ENCODE peak calls at places on chromosomes 5 and 9, in nine cellular contexts. Y is neural progenitor cell, Z is HCT116, M is GM23338, J is GM23248, L is PC-3, K is OCI-LY7, B is MM.1S, O is SK-N-SH. F is an unnamed sample.

GRCh38 chr9:13131991-13132390 is 147.5 kb downstream of the MPDZ start:
- DNase-seq in L (no peak), B (no peak), O (no peak), K (no peak), J (no peak), Y (no peak), Z (no peak), M (no peak), F (no peak)

GRCh38 chr9:37971107-37971459 is 67.2 kb upstream of the SLC25A51 start:
- DNase-seq in B (no peak), K (no peak), Z (no peak), L (peak; percentile 35), Y (no peak), M (no peak), J (peak; percentile 52), O (no peak), F (no peak)

GRCh38 chr5:139668064-139668880 is 20.1 kb downstream of the CXXC5 start:
- DNase-seq in M (peak; percentile 82), L (peak; percentile 43), J (peak; percentile 72), Y (peak; percentile 67), B (peak; percentile 77), O (peak; percentile 91), K (peak; percentile 56), Z (no peak), F (peak; percentile 35)

GRCh38 chr5:141733198-141733597 is 51.2 kb upstream of the ARAP3 start:
- DNase-seq in L (no peak), Y (no peak), K (peak; percentile 60), Z (no peak), J (no peak), O (no peak), M (no peak), B (no peak), F (no peak)

GRCh38 chr5:136132087-136132486 is 558 bp upstream of the SMAD5 start:
- DNase-seq in J (peak; percentile 33), M (no peak), B (no peak), Y (no peak), O (peak; percentile 24), Z (no peak), K (peak; percentile 38), L (no peak), F (peak; percentile 21)

GRCh38 chr9:72025956-72026355 is 34.5 kb downstream of the C9orf57 start:
- DNase-seq in K (no peak), O (no peak), M (no peak), Z (no peak), Y (no peak), B (no peak), J (peak; percentile 50), L (no peak), F (no peak)

GRCh38 chr9:115254781-115255180 is 136.8 kb upstream of the TNC start:
- DNase-seq in K (no peak), B (no peak), J (no peak), O (no peak), L (no peak), M (no peak), Y (no peak), Z (no peak), F (no peak)

GRCh38 chr9:101639785-101640437 is 45.1 kb upstream of the PPP3R2 start:
- DNase-seq in L (no peak), B (no peak), Y (no peak), M (no peak), K (no peak), Z (no peak), J (no peak), O (no peak), F (peak; percentile 19)

GRCh38 chr5:179285236-179285635 is 60.0 kb downstream of the ADAMTS2 start:
- DNase-seq in L (no peak), O (peak; percentile 89), Y (no peak), M (no peak), K (no peak), Z (no peak), B (no peak), J (no peak), F (no peak)

GRCh38 chr9:36788534-36788933 is 215.8 kb downstream of the MELK start:
- DNase-seq in L (no peak), Z (peak; percentile 23), J (peak; percentile 6), K (peak; percentile 39), B (no peak), O (no peak), Y (peak; percentile 31), M (peak; percentile 77), F (no peak)

GRCh38 chr5:82694886-82695285 is 382.3 kb downstream of the TMEM167A start:
- DNase-seq in B (no peak), O (no peak), K (no peak), Z (no peak), J (no peak), M (no peak), L (no peak), Y (no peak), F (no peak)

DNA sequence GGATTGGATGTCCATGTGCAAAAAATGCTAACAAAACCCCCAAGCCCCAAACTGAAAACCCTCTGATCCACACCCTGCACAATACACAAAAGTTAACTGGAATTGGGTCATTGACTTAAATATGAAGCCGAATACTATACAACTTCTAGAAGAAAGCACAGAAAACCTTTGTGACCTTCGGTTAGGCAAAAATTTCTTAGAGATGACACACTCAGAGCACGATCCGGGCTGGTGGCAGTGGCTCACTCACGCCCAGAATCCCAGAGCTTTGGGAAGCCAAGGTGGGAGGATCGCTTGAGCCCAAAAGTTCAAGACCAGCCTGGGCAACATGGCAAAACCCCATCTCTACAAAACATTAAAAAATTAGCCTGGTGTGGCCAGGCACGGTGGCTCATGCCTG is 1.8 kb upstream of the DIPK1B start:
- DNase-seq in J (peak; percentile 66), B (no peak), L (peak; percentile 24), O (no peak), Z (no peak), K (no peak), Y (no peak), M (no peak), F (no peak)
- TF ChIP-seq EZH2phosphoT487 in J (no peak), B (no peak), L (no peak), O (no peak), Z (no peak), K (no peak), Y (no peak), M (no peak), F (no peak)

DNA sequence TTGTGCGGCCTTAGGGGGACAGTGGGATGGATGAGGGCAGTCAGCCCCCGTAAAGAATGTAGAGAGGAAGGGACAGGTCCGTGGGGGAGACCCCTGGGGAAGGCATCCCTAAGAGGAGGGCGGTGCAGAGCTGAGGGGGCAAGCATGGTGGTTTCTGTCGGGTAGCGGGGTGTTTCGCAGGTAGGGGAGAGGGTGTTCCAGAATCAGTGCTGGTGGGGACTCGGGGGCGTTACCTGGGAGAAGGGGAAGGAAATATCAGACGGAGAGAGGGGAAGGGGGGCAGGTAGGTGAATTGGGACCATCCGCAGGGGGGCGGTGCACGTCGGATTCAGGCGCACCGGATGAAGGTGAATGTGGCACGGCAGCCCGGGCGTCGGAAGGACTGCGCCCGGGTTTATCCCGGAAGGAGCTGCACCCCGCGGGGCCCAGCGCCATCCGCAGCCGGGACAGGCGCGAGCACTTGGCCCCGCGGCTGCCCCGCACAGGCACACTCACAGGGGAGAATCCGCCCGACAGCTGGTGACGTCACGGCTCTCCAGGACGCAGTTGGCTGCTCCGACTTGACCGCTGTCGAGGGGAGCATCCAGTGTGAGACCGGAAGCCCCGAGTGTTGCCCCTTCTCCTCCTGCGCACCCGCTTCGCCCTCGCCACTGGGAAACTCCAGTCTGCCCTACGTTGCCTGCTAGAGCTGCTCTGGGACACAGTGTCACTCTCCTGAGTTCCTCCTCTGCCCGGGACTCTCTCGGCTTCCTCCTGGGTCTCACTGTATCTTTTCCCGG is 1.3 kb downstream of the CD72 start:
- DNase-seq in J (peak; percentile 79), Y (peak; percentile 51), Z (no peak), O (peak; percentile 82), B (peak; percentile 52), L (no peak), K (peak; percentile 79), M (peak; percentile 89), F (peak; percentile 80)
- TF ChIP-seq EZH2phosphoT487 in J (no peak), Y (no peak), Z (no peak), O (no peak), B (no peak), L (no peak), K (no peak), M (no peak), F (no peak)

GRCh38 chr9:121023064-121023463 is 27.0 kb downstream of the C5 start:
- DNase-seq in B (no peak), L (no peak), J (peak; percentile 35), Y (no peak), K (peak; percentile 20), Z (peak; percentile 41), M (no peak), O (peak; percentile 23), F (no peak)
- TF ChIP-seq EZH2phosphoT487 in B (no peak), L (no peak), J (no peak), Y (no peak), K (no peak), Z (no peak), M (no peak), O (no peak), F (no peak)

DNA sequence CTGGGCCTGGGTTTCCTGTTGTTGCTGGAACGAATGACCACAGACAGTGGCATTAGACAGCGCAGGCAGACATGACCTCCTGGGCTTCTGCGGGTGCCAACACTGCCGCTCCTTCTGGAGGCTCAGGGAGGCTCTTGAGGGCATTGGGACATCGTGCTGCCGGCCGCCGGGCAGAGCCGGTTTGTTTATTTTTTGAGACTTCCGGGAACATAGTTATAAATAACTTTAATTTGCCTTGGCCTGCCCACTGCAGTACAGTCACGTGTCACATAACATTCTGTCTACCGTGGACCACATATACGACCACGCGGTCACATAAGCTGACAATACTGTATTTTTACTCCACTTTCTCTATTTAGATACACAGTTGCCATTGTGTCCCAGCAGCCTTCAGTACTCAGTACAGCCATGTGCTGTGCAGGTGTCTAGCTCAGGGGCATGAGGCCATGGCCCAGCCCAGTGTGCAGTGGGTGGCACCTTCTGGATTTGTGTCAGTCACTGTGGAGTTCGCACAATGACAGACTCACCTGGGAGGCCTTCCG is 8.2 kb upstream of the TOR4A start:
- DNase-seq in Z (no peak), L (no peak), B (peak; percentile 62), O (no peak), M (no peak), K (peak; percentile 82), J (no peak), Y (no peak), F (peak; percentile 6)
- TF ChIP-seq EZH2phosphoT487 in Z (no peak), L (no peak), B (no peak), O (no peak), M (no peak), K (no peak), J (no peak), Y (no peak), F (no peak)

GRCh38 chr5:56155992-56156584 is 77.0 kb downstream of the ANKRD55 start:
- DNase-seq in L (no peak), O (no peak), J (no peak), Z (no peak), Y (no peak), B (peak; percentile 23), K (no peak), M (no peak), F (no peak)

GRCh38 chr5:56155085-56155484 is 78.0 kb downstream of the ANKRD55 start:
- DNase-seq in K (no peak), O (no peak), Y (no peak), J (no peak), B (peak; percentile 53), L (no peak), M (no peak), Z (no peak), F (no peak)

GRCh38 chr5:56147679-56148230 is 85.4 kb downstream of the ANKRD55 start:
- DNase-seq in Z (no peak), L (no peak), J (no peak), O (no peak), B (peak; percentile 36), K (no peak), M (no peak), Y (no peak), F (no peak)

GRCh38 chr5:56148453-56148971 is 84.6 kb downstream of the ANKRD55 start:
- DNase-seq in J (no peak), L (no peak), B (peak; percentile 96), M (no peak), Z (no peak), K (no peak), O (no peak), Y (no peak), F (no peak)

GRCh38 chr5:56152437-56152836 is 80.7 kb downstream of the ANKRD55 start:
- DNase-seq in Y (no peak), B (peak; percentile 96), M (no peak), O (no peak), K (no peak), J (no peak), Z (no peak), L (no peak), F (no peak)
- TF ChIP-seq EZH2phosphoT487 in Y (no peak), B (no peak), M (no peak), O (no peak), K (no peak), J (no peak), Z (no peak), L (no peak), F (no peak)